ENCODE peak calls at places on chromosomes 1 and 21, in five cellular contexts. Y, E, N, H and Q are unnamed samples.

GRCh38 chr1:48654606-48655210 is 122.0 kb downstream of the BEND5 start:
- DNase-seq in Y (no peak), E (no peak), N (no peak), H (no peak), Q (no peak)

GRCh38 chr1:35460796-35461195 is 96.4 kb downstream of the KIAA0319L start:
- DNase-seq in Y (no peak), E (no peak), N (no peak), H (no peak), Q (no peak)

GRCh38 chr1:195584870-195585624 is 1023.2 kb downstream of the KCNT2 start:
- DNase-seq in Y (no peak), E (peak), N (no peak), H (no peak), Q (no peak)

GRCh38 chr1:62178372-62178771 is 16.3 kb upstream of the L1TD1 start:
- DNase-seq in Y (no peak), E (no peak), N (no peak), H (no peak), Q (no peak)

GRCh38 chr1:243946946-243947345 is 96.9 kb upstream of the AKT3 start:
- DNase-seq in Y (no peak), E (peak), N (no peak), H (no peak), Q (no peak)

GRCh38 chr1:26483980-26484379 is 11.7 kb downstream of the HMGN2 start:
- DNase-seq in Y (no peak), E (no peak), N (peak), H (no peak), Q (no peak)

GRCh38 chr1:30675761-30676160 is 47.6 kb downstream of the MATN1 start:
- DNase-seq in Y (no peak), E (peak), N (no peak), H (peak), Q (peak)

GRCh38 chr1:28594661-28595411 is 2.8 kb downstream of the RAB42 start:
- DNase-seq in Y (no peak), E (no peak), N (no peak), H (peak), Q (no peak)

GRCh38 chr21:14771587-14771986 is 225.5 kb upstream of the SAMSN1 start:
- DNase-seq in Y (no peak), E (no peak), N (no peak), H (no peak), Q (no peak)

GRCh38 chr1:115620453-115620852 is 21.3 kb upstream of the VANGL1 start:
- DNase-seq in Y (no peak), E (no peak), N (no peak), H (no peak), Q (no peak)

GRCh38 chr1:151255381-151255780 is 847 bp downstream of the PSMD4 start:
- DNase-seq in Y (no peak), E (peak), N (peak), H (no peak), Q (no peak)

GRCh38 chr21:34821717-34822116 is 152.9 kb downstream of the CLIC6 start:
- DNase-seq in Y (no peak), E (no peak), N (no peak), H (no peak), Q (no peak)

GRCh38 chr21:36452281-36452680 is 27.6 kb downstream of the CLDN14 start:
- DNase-seq in Y (no peak), E (no peak), N (no peak), H (no peak), Q (no peak)

GRCh38 chr21:36883532-36884486 is 82.7 kb downstream of the HLCS start:
- DNase-seq in Y (no peak), E (no peak), N (peak), H (peak), Q (no peak)

GRCh38 chr1:232568331-232568852 is 61.5 kb downstream of the SIPA1L2 start:
- DNase-seq in Y (no peak), E (peak), N (no peak), H (no peak), Q (no peak)

GRCh38 chr1:46285730-46286477 is 17.5 kb downstream of the LRRC41 start:
- DNase-seq in Y (no peak), E (no peak), N (no peak), H (no peak), Q (no peak)

GRCh38 chr21:44423941-44424607 is 31.2 kb upstream of the LRRC3 start:
- DNase-seq in Y (peak), E (no peak), N (no peak), H (no peak), Q (no peak)

GRCh38 chr1:58768971-58769808 is 14.7 kb downstream of the JUN start:
- DNase-seq in Y (peak), E (peak), N (peak), H (peak), Q (no peak)

GRCh38 chr1:67791686-67792475 is 41.4 kb downstream of the GNG12 start:
- DNase-seq in Y (no peak), E (peak), N (peak), H (peak), Q (peak)

GRCh38 chr1:201350884-201351283 is 26.6 kb downstream of the TNNT2 start:
- DNase-seq in Y (no peak), E (no peak), N (no peak), H (no peak), Q (no peak)

GRCh38 chr1:14648931-14649860 is 50.7 kb downstream of the KAZN start:
- DNase-seq in Y (no peak), E (no peak), N (no peak), H (no peak), Q (no peak)

GRCh38 chr1:151537112-151537511 is 3.0 kb upstream of the TUFT1 start:
- DNase-seq in Y (no peak), E (peak), N (peak), H (peak), Q (peak)

GRCh38 chr1:215146252-215146975 is 63.9 kb downstream of the KCNK2 start:
- DNase-seq in Y (no peak), E (peak), N (peak), H (peak), Q (no peak)

GRCh38 chr1:24957808-24958752 is 28.0 kb upstream of the RUNX3 start:
- DNase-seq in Y (no peak), E (no peak), N (no peak), H (no peak), Q (no peak)

GRCh38 chr1:71027991-71028390 is 19.6 kb downstream of the PTGER3 start:
- DNase-seq in Y (no peak), E (no peak), N (no peak), H (no peak), Q (no peak)

GRCh38 chr1:100360790-100361232 is 8.5 kb downstream of the CDC14A start:
- DNase-seq in Y (peak), E (peak), N (peak), H (peak), Q (no peak)

GRCh38 chr21:36684957-36685714 is 13.8 kb upstream of the SIM2 start:
- DNase-seq in Y (no peak), E (no peak), N (no peak), H (no peak), Q (no peak)

DNA sequence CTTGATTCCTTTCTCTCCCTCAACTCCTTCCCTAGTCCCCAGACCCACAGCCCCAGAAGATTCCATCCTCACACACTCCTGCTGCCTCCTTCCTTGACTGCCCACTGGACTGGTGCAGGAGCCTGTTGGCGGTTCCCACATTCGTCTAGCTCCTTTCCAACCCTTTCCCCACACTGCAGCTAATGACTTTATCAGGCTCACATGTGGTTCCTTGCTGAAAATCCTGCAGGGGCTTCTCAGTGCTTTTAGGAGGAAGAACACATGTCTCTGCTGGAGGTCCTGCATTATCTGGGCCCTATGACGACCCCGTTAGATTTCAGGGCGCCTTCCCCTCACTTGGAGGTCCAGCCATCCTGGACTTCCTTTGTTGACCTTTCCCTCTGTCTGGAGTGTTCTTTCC is 50.2 kb downstream of the EDN2 start:
- DNase-seq in Y (no peak), E (no peak), N (no peak), H (no peak), Q (no peak)
- H3K4me3 ChIP-seq in Y (no peak), E (no peak), N (no peak), H (no peak), Q (no peak)

DNA sequence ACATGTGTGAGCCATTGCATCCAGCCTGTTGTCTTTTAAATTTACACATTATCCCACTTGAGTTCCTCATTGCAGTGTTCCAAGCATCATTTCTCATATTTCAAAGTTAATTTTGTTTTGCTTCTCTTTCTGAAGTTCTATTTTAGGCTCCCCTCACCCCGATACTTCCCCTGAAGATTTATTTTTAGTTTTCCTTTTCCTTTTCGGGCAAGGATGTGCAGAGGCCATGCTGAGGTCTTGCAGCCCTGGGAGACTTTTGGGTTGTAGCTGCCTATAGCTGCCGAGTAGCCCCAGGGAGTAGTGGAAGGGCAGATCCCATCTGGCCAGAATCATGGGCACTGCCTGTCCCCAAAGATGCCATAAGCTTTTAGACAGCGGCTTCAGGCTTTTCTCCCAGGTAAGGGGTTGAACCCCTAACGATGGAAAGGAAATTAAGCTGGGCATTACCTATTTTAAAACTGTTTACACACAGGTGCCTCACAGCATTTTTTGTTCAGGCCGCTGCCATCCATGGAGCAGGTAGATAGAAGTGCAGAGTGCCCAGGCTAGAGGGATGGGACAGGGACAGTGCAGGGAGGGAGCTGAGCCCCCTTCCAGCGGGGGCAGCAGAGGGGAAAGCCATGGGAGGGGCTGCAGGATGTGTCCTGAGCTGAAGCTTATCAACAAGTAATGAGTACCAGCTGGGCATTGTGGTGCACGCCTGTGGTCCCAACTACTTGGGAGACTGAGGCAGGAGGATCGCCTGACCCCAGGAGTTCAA is 15.9 kb downstream of the PSEN2 start:
- DNase-seq in Y (no peak), E (no peak), N (no peak), H (no peak), Q (no peak)
- TF ChIP-seq CTCF in Y (no peak), E (no peak), N (no peak), H (no peak), Q (no peak)

DNA sequence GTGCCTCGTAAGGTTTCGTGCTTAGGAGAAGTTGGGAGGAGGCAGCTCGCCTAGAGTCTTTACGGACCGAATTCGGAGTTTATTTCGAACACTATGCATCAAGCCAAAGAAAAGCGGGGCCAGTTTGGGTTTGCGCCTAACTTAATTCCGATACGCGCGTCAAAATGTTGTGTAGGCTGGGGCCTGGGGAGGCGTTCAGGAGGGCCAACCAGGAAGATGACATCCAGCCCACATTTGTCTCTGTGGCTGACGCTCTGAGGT is 6.4 kb downstream of the FOXD2 start:
- DNase-seq in Y (no peak), E (no peak), N (no peak), H (no peak), Q (no peak)
- H3K4me3 ChIP-seq in Y (peak), E (no peak), N (no peak), H (peak), Q (no peak)

GRCh38 chr21:30425826-30426225 is at the start of gene KRTAP13-3:
- DNase-seq in Y (no peak), E (no peak), N (no peak), H (no peak), Q (no peak)
- TF ChIP-seq CTCF in Y (no peak), E (no peak), N (no peak), H (no peak), Q (no peak)

GRCh38 chr1:228445524-228445866 is 28.8 kb upstream of the TRIM17 start:
- DNase-seq in Y (no peak), E (no peak), N (no peak), H (no peak), Q (no peak)
- H3K4me3 ChIP-seq in Y (peak), E (peak), N (peak), H (peak), Q (peak)

DNA sequence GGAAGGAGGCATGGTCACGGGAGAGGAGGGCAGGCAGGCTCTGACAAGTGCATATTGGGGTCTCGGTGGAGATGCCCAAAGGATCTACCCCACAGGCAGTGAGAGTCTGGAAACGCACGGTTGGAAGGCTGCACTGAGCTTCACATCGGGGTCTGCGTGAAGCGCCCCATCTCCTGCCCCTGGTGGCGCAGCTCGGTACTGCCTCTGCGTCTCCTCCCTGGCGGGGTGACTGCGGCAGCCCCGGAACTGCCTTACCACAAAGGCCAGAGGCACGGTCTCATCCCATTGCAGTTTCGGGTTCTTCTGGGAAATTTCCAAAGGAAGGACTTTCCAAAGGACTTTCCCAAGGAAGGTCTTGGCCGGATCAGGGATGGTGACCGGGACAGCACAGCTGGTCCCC is 69.2 kb upstream of the AJAP1 start:
- DNase-seq in Y (no peak), E (no peak), N (no peak), H (no peak), Q (no peak)
- TF ChIP-seq CTCF in Y (peak), E (no peak), N (peak), H (no peak), Q (peak)